ENCODE peak calls at places on chromosomes 11 and 22, in ten cellular contexts. One of them, this sample, is unnamed.

GRCh38 chr11:120326228-120326627 is 1.1 kb downstream of the TLCD5 start:
- DNase-seq in caudate nucleus: no peak
- DNase-seq in IMR-90: peak
- DNase-seq in posterior cingulate gyrus: no peak
- DNase-seq in stimulated activated CD8-positive, alpha-beta memory T cell treated with anti-CD3 and anti-CD28 coated beads, Interleukin-15, amount 100 ng/mL, for 24 hours: no peak
- DNase-seq in NCI-H446 treated with DMSO at 0.1 percent for 48 hours: no peak
- DNase-seq in colonic mucosa: no peak
- DNase-seq in neural crest cell: no peak
- DNase-seq in iPS DF 6.9: no peak
- DNase-seq in stimulated activated CD4-positive, alpha-beta T cell treated with anti-CD3 and anti-CD28 coated beads, Interleukin-4, amount 100 ng/mL, for 48 hours: no peak
- DNase-seq in this sample: peak

GRCh38 chr11:95767498-95767897 is 22.1 kb downstream of the FAM76B start:
- DNase-seq in iPS DF 6.9: no peak
- DNase-seq in neural crest cell: no peak
- DNase-seq in colonic mucosa: no peak
- DNase-seq in IMR-90: peak
- DNase-seq in stimulated activated CD8-positive, alpha-beta memory T cell treated with anti-CD3 and anti-CD28 coated beads, Interleukin-15, amount 100 ng/mL, for 24 hours: no peak
- DNase-seq in NCI-H446 treated with DMSO at 0.1 percent for 48 hours: no peak
- DNase-seq in caudate nucleus: no peak
- DNase-seq in stimulated activated CD4-positive, alpha-beta T cell treated with anti-CD3 and anti-CD28 coated beads, Interleukin-4, amount 100 ng/mL, for 48 hours: no peak
- DNase-seq in posterior cingulate gyrus: no peak
- DNase-seq in this sample: peak

GRCh38 chr22:21022955-21023614 is 8.1 kb downstream of the P2RX6 start:
- DNase-seq in neural crest cell: no peak
- DNase-seq in caudate nucleus: no peak
- DNase-seq in NCI-H446 treated with DMSO at 0.1 percent for 48 hours: no peak
- DNase-seq in colonic mucosa: no peak
- DNase-seq in stimulated activated CD8-positive, alpha-beta memory T cell treated with anti-CD3 and anti-CD28 coated beads, Interleukin-15, amount 100 ng/mL, for 24 hours: no peak
- DNase-seq in iPS DF 6.9: no peak
- DNase-seq in posterior cingulate gyrus: no peak
- DNase-seq in IMR-90: no peak
- DNase-seq in stimulated activated CD4-positive, alpha-beta T cell treated with anti-CD3 and anti-CD28 coated beads, Interleukin-4, amount 100 ng/mL, for 48 hours: no peak
- DNase-seq in this sample: no peak

GRCh38 chr11:47714554-47715081 is 551 bp downstream of the AGBL2 start:
- DNase-seq in colonic mucosa: peak
- DNase-seq in stimulated activated CD8-positive, alpha-beta memory T cell treated with anti-CD3 and anti-CD28 coated beads, Interleukin-15, amount 100 ng/mL, for 24 hours: no peak
- DNase-seq in caudate nucleus: peak
- DNase-seq in NCI-H446 treated with DMSO at 0.1 percent for 48 hours: no peak
- DNase-seq in IMR-90: no peak
- DNase-seq in neural crest cell: no peak
- DNase-seq in iPS DF 6.9: no peak
- DNase-seq in stimulated activated CD4-positive, alpha-beta T cell treated with anti-CD3 and anti-CD28 coated beads, Interleukin-4, amount 100 ng/mL, for 48 hours: no peak
- DNase-seq in posterior cingulate gyrus: no peak
- DNase-seq in this sample: peak

GRCh38 chr11:1391165-1392010 is 1.7 kb downstream of the BRSK2 start:
- DNase-seq in NCI-H446 treated with DMSO at 0.1 percent for 48 hours: peak
- DNase-seq in stimulated activated CD4-positive, alpha-beta T cell treated with anti-CD3 and anti-CD28 coated beads, Interleukin-4, amount 100 ng/mL, for 48 hours: no peak
- DNase-seq in IMR-90: no peak
- DNase-seq in caudate nucleus: peak
- DNase-seq in iPS DF 6.9: no peak
- DNase-seq in stimulated activated CD8-positive, alpha-beta memory T cell treated with anti-CD3 and anti-CD28 coated beads, Interleukin-15, amount 100 ng/mL, for 24 hours: no peak
- DNase-seq in neural crest cell: peak
- DNase-seq in colonic mucosa: no peak
- DNase-seq in posterior cingulate gyrus: peak
- DNase-seq in this sample: no peak

GRCh38 chr11:26948881-26949280 is 45.0 kb upstream of the FIBIN start:
- DNase-seq in NCI-H446 treated with DMSO at 0.1 percent for 48 hours: no peak
- DNase-seq in colonic mucosa: no peak
- DNase-seq in stimulated activated CD8-positive, alpha-beta memory T cell treated with anti-CD3 and anti-CD28 coated beads, Interleukin-15, amount 100 ng/mL, for 24 hours: no peak
- DNase-seq in neural crest cell: no peak
- DNase-seq in caudate nucleus: no peak
- DNase-seq in posterior cingulate gyrus: no peak
- DNase-seq in stimulated activated CD4-positive, alpha-beta T cell treated with anti-CD3 and anti-CD28 coated beads, Interleukin-4, amount 100 ng/mL, for 48 hours: no peak
- DNase-seq in IMR-90: peak
- DNase-seq in iPS DF 6.9: no peak
- DNase-seq in this sample: peak

GRCh38 chr11:67270256-67271211 is 4.3 kb downstream of the GRK2 start:
- DNase-seq in stimulated activated CD8-positive, alpha-beta memory T cell treated with anti-CD3 and anti-CD28 coated beads, Interleukin-15, amount 100 ng/mL, for 24 hours: no peak
- DNase-seq in NCI-H446 treated with DMSO at 0.1 percent for 48 hours: no peak
- DNase-seq in posterior cingulate gyrus: no peak
- DNase-seq in neural crest cell: no peak
- DNase-seq in IMR-90: no peak
- DNase-seq in iPS DF 6.9: no peak
- DNase-seq in stimulated activated CD4-positive, alpha-beta T cell treated with anti-CD3 and anti-CD28 coated beads, Interleukin-4, amount 100 ng/mL, for 48 hours: no peak
- DNase-seq in caudate nucleus: peak
- DNase-seq in colonic mucosa: peak
- DNase-seq in this sample: peak

GRCh38 chr11:64156235-64157011 is 9.5 kb downstream of the MACROD1 start:
- DNase-seq in NCI-H446 treated with DMSO at 0.1 percent for 48 hours: no peak
- DNase-seq in caudate nucleus: peak
- DNase-seq in neural crest cell: no peak
- DNase-seq in IMR-90: no peak
- DNase-seq in iPS DF 6.9: no peak
- DNase-seq in stimulated activated CD8-positive, alpha-beta memory T cell treated with anti-CD3 and anti-CD28 coated beads, Interleukin-15, amount 100 ng/mL, for 24 hours: no peak
- DNase-seq in stimulated activated CD4-positive, alpha-beta T cell treated with anti-CD3 and anti-CD28 coated beads, Interleukin-4, amount 100 ng/mL, for 48 hours: no peak
- DNase-seq in colonic mucosa: no peak
- DNase-seq in posterior cingulate gyrus: no peak
- DNase-seq in this sample: no peak

GRCh38 chr11:67483901-67484665 is 1.3 kb downstream of the AIP start:
- DNase-seq in NCI-H446 treated with DMSO at 0.1 percent for 48 hours: no peak
- DNase-seq in caudate nucleus: no peak
- DNase-seq in neural crest cell: no peak
- DNase-seq in posterior cingulate gyrus: no peak
- DNase-seq in colonic mucosa: peak
- DNase-seq in IMR-90: no peak
- DNase-seq in stimulated activated CD8-positive, alpha-beta memory T cell treated with anti-CD3 and anti-CD28 coated beads, Interleukin-15, amount 100 ng/mL, for 24 hours: no peak
- DNase-seq in stimulated activated CD4-positive, alpha-beta T cell treated with anti-CD3 and anti-CD28 coated beads, Interleukin-4, amount 100 ng/mL, for 48 hours: no peak
- DNase-seq in iPS DF 6.9: no peak
- DNase-seq in this sample: no peak

GRCh38 chr11:3926458-3927095 is 71.1 kb downstream of the STIM1 start:
- DNase-seq in IMR-90: peak
- DNase-seq in caudate nucleus: no peak
- DNase-seq in stimulated activated CD8-positive, alpha-beta memory T cell treated with anti-CD3 and anti-CD28 coated beads, Interleukin-15, amount 100 ng/mL, for 24 hours: no peak
- DNase-seq in NCI-H446 treated with DMSO at 0.1 percent for 48 hours: no peak
- DNase-seq in iPS DF 6.9: no peak
- DNase-seq in neural crest cell: no peak
- DNase-seq in posterior cingulate gyrus: no peak
- DNase-seq in stimulated activated CD4-positive, alpha-beta T cell treated with anti-CD3 and anti-CD28 coated beads, Interleukin-4, amount 100 ng/mL, for 48 hours: no peak
- DNase-seq in colonic mucosa: no peak
- DNase-seq in this sample: no peak

GRCh38 chr11:35352107-35352888 is 67.1 kb downstream of the SLC1A2 start:
- DNase-seq in IMR-90: peak
- DNase-seq in neural crest cell: no peak
- DNase-seq in iPS DF 6.9: no peak
- DNase-seq in colonic mucosa: no peak
- DNase-seq in caudate nucleus: no peak
- DNase-seq in posterior cingulate gyrus: no peak
- DNase-seq in NCI-H446 treated with DMSO at 0.1 percent for 48 hours: no peak
- DNase-seq in stimulated activated CD8-positive, alpha-beta memory T cell treated with anti-CD3 and anti-CD28 coated beads, Interleukin-15, amount 100 ng/mL, for 24 hours: no peak
- DNase-seq in stimulated activated CD4-positive, alpha-beta T cell treated with anti-CD3 and anti-CD28 coated beads, Interleukin-4, amount 100 ng/mL, for 48 hours: no peak
- DNase-seq in this sample: peak

GRCh38 chr11:121255473-121256125 is 37.0 kb upstream of the SC5D start:
- DNase-seq in NCI-H446 treated with DMSO at 0.1 percent for 48 hours: no peak
- DNase-seq in stimulated activated CD4-positive, alpha-beta T cell treated with anti-CD3 and anti-CD28 coated beads, Interleukin-4, amount 100 ng/mL, for 48 hours: no peak
- DNase-seq in posterior cingulate gyrus: no peak
- DNase-seq in neural crest cell: no peak
- DNase-seq in iPS DF 6.9: no peak
- DNase-seq in colonic mucosa: no peak
- DNase-seq in IMR-90: no peak
- DNase-seq in stimulated activated CD8-positive, alpha-beta memory T cell treated with anti-CD3 and anti-CD28 coated beads, Interleukin-15, amount 100 ng/mL, for 24 hours: no peak
- DNase-seq in caudate nucleus: no peak
- DNase-seq in this sample: no peak

GRCh38 chr22:19817561-19818263 is 37.0 kb downstream of the GNB1L start:
- DNase-seq in iPS DF 6.9: no peak
- DNase-seq in stimulated activated CD8-positive, alpha-beta memory T cell treated with anti-CD3 and anti-CD28 coated beads, Interleukin-15, amount 100 ng/mL, for 24 hours: no peak
- DNase-seq in IMR-90: no peak
- DNase-seq in posterior cingulate gyrus: no peak
- DNase-seq in neural crest cell: no peak
- DNase-seq in caudate nucleus: no peak
- DNase-seq in colonic mucosa: no peak
- DNase-seq in stimulated activated CD4-positive, alpha-beta T cell treated with anti-CD3 and anti-CD28 coated beads, Interleukin-4, amount 100 ng/mL, for 48 hours: no peak
- DNase-seq in NCI-H446 treated with DMSO at 0.1 percent for 48 hours: no peak
- DNase-seq in this sample: no peak

GRCh38 chr22:48318575-48319320 is 1508.9 kb downstream of the BRD1 start:
- DNase-seq in iPS DF 6.9: no peak
- DNase-seq in IMR-90: no peak
- DNase-seq in caudate nucleus: no peak
- DNase-seq in NCI-H446 treated with DMSO at 0.1 percent for 48 hours: no peak
- DNase-seq in posterior cingulate gyrus: peak
- DNase-seq in neural crest cell: no peak
- DNase-seq in stimulated activated CD4-positive, alpha-beta T cell treated with anti-CD3 and anti-CD28 coated beads, Interleukin-4, amount 100 ng/mL, for 48 hours: no peak
- DNase-seq in stimulated activated CD8-positive, alpha-beta memory T cell treated with anti-CD3 and anti-CD28 coated beads, Interleukin-15, amount 100 ng/mL, for 24 hours: no peak
- DNase-seq in colonic mucosa: no peak
- DNase-seq in this sample: no peak

GRCh38 chr22:38860291-38861169 is 11.5 kb downstream of the CBX6 start:
- DNase-seq in colonic mucosa: no peak
- DNase-seq in stimulated activated CD8-positive, alpha-beta memory T cell treated with anti-CD3 and anti-CD28 coated beads, Interleukin-15, amount 100 ng/mL, for 24 hours: no peak
- DNase-seq in posterior cingulate gyrus: no peak
- DNase-seq in NCI-H446 treated with DMSO at 0.1 percent for 48 hours: no peak
- DNase-seq in IMR-90: no peak
- DNase-seq in caudate nucleus: no peak
- DNase-seq in neural crest cell: no peak
- DNase-seq in stimulated activated CD4-positive, alpha-beta T cell treated with anti-CD3 and anti-CD28 coated beads, Interleukin-4, amount 100 ng/mL, for 48 hours: no peak
- DNase-seq in iPS DF 6.9: no peak
- DNase-seq in this sample: no peak

GRCh38 chr22:25827415-25827814 is 85.4 kb downstream of the MYO18B start:
- DNase-seq in NCI-H446 treated with DMSO at 0.1 percent for 48 hours: no peak
- DNase-seq in posterior cingulate gyrus: peak
- DNase-seq in caudate nucleus: no peak
- DNase-seq in stimulated activated CD8-positive, alpha-beta memory T cell treated with anti-CD3 and anti-CD28 coated beads, Interleukin-15, amount 100 ng/mL, for 24 hours: no peak
- DNase-seq in stimulated activated CD4-positive, alpha-beta T cell treated with anti-CD3 and anti-CD28 coated beads, Interleukin-4, amount 100 ng/mL, for 48 hours: no peak
- DNase-seq in iPS DF 6.9: no peak
- DNase-seq in colonic mucosa: no peak
- DNase-seq in IMR-90: no peak
- DNase-seq in neural crest cell: no peak
- DNase-seq in this sample: no peak

GRCh38 chr11:9821008-9821752 is 157.3 kb downstream of the SWAP70 start:
- DNase-seq in NCI-H446 treated with DMSO at 0.1 percent for 48 hours: no peak
- DNase-seq in IMR-90: no peak
- DNase-seq in stimulated activated CD8-positive, alpha-beta memory T cell treated with anti-CD3 and anti-CD28 coated beads, Interleukin-15, amount 100 ng/mL, for 24 hours: no peak
- DNase-seq in colonic mucosa: no peak
- DNase-seq in neural crest cell: no peak
- DNase-seq in stimulated activated CD4-positive, alpha-beta T cell treated with anti-CD3 and anti-CD28 coated beads, Interleukin-4, amount 100 ng/mL, for 48 hours: no peak
- DNase-seq in iPS DF 6.9: no peak
- DNase-seq in caudate nucleus: no peak
- DNase-seq in posterior cingulate gyrus: no peak
- DNase-seq in this sample: no peak

GRCh38 chr11:28393348-28393747 is 285.2 kb downstream of the METTL15 start:
- DNase-seq in caudate nucleus: no peak
- DNase-seq in IMR-90: no peak
- DNase-seq in stimulated activated CD8-positive, alpha-beta memory T cell treated with anti-CD3 and anti-CD28 coated beads, Interleukin-15, amount 100 ng/mL, for 24 hours: no peak
- DNase-seq in stimulated activated CD4-positive, alpha-beta T cell treated with anti-CD3 and anti-CD28 coated beads, Interleukin-4, amount 100 ng/mL, for 48 hours: no peak
- DNase-seq in NCI-H446 treated with DMSO at 0.1 percent for 48 hours: no peak
- DNase-seq in neural crest cell: no peak
- DNase-seq in iPS DF 6.9: no peak
- DNase-seq in colonic mucosa: no peak
- DNase-seq in posterior cingulate gyrus: no peak
- DNase-seq in this sample: no peak

GRCh38 chr11:3056296-3057068 is 741 bp downstream of the CARS1 start:
- DNase-seq in IMR-90: no peak
- DNase-seq in neural crest cell: no peak
- DNase-seq in posterior cingulate gyrus: no peak
- DNase-seq in stimulated activated CD4-positive, alpha-beta T cell treated with anti-CD3 and anti-CD28 coated beads, Interleukin-4, amount 100 ng/mL, for 48 hours: peak
- DNase-seq in NCI-H446 treated with DMSO at 0.1 percent for 48 hours: no peak
- DNase-seq in stimulated activated CD8-positive, alpha-beta memory T cell treated with anti-CD3 and anti-CD28 coated beads, Interleukin-15, amount 100 ng/mL, for 24 hours: no peak
- DNase-seq in caudate nucleus: no peak
- DNase-seq in iPS DF 6.9: no peak
- DNase-seq in colonic mucosa: peak
- DNase-seq in this sample: peak

GRCh38 chr22:48702573-48703264 is 1125.0 kb downstream of the BRD1 start:
- DNase-seq in NCI-H446 treated with DMSO at 0.1 percent for 48 hours: no peak
- DNase-seq in IMR-90: no peak
- DNase-seq in iPS DF 6.9: no peak
- DNase-seq in posterior cingulate gyrus: peak
- DNase-seq in colonic mucosa: no peak
- DNase-seq in caudate nucleus: no peak
- DNase-seq in neural crest cell: peak
- DNase-seq in stimulated activated CD8-positive, alpha-beta memory T cell treated with anti-CD3 and anti-CD28 coated beads, Interleukin-15, amount 100 ng/mL, for 24 hours: no peak
- DNase-seq in stimulated activated CD4-positive, alpha-beta T cell treated with anti-CD3 and anti-CD28 coated beads, Interleukin-4, amount 100 ng/mL, for 48 hours: no peak
- DNase-seq in this sample: no peak

GRCh38 chr11:111698852-111699559 is 67.2 kb downstream of the PPP2R1B start:
- DNase-seq in NCI-H446 treated with DMSO at 0.1 percent for 48 hours: no peak
- DNase-seq in iPS DF 6.9: no peak
- DNase-seq in stimulated activated CD4-positive, alpha-beta T cell treated with anti-CD3 and anti-CD28 coated beads, Interleukin-4, amount 100 ng/mL, for 48 hours: no peak
- DNase-seq in posterior cingulate gyrus: no peak
- DNase-seq in colonic mucosa: no peak
- DNase-seq in stimulated activated CD8-positive, alpha-beta memory T cell treated with anti-CD3 and anti-CD28 coated beads, Interleukin-15, amount 100 ng/mL, for 24 hours: no peak
- DNase-seq in neural crest cell: no peak
- DNase-seq in caudate nucleus: no peak
- DNase-seq in IMR-90: peak
- DNase-seq in this sample: peak

GRCh38 chr11:77102246-77103210 is at the start of gene OMP:
- DNase-seq in caudate nucleus: no peak
- DNase-seq in stimulated activated CD4-positive, alpha-beta T cell treated with anti-CD3 and anti-CD28 coated beads, Interleukin-4, amount 100 ng/mL, for 48 hours: no peak
- DNase-seq in iPS DF 6.9: no peak
- DNase-seq in neural crest cell: no peak
- DNase-seq in NCI-H446 treated with DMSO at 0.1 percent for 48 hours: no peak
- DNase-seq in stimulated activated CD8-positive, alpha-beta memory T cell treated with anti-CD3 and anti-CD28 coated beads, Interleukin-15, amount 100 ng/mL, for 24 hours: no peak
- DNase-seq in posterior cingulate gyrus: no peak
- DNase-seq in IMR-90: no peak
- DNase-seq in colonic mucosa: no peak
- DNase-seq in this sample: no peak

GRCh38 chr11:3132831-3133455 is 32.2 kb downstream of the OSBPL5 start:
- DNase-seq in stimulated activated CD8-positive, alpha-beta memory T cell treated with anti-CD3 and anti-CD28 coated beads, Interleukin-15, amount 100 ng/mL, for 24 hours: no peak
- DNase-seq in NCI-H446 treated with DMSO at 0.1 percent for 48 hours: no peak
- DNase-seq in iPS DF 6.9: no peak
- DNase-seq in neural crest cell: no peak
- DNase-seq in stimulated activated CD4-positive, alpha-beta T cell treated with anti-CD3 and anti-CD28 coated beads, Interleukin-4, amount 100 ng/mL, for 48 hours: no peak
- DNase-seq in caudate nucleus: no peak
- DNase-seq in posterior cingulate gyrus: no peak
- DNase-seq in colonic mucosa: no peak
- DNase-seq in IMR-90: no peak
- DNase-seq in this sample: no peak

GRCh38 chr11:127070808-127071207 is 70.2 kb upstream of the KIRREL3 start:
- DNase-seq in posterior cingulate gyrus: no peak
- DNase-seq in caudate nucleus: no peak
- DNase-seq in colonic mucosa: no peak
- DNase-seq in stimulated activated CD4-positive, alpha-beta T cell treated with anti-CD3 and anti-CD28 coated beads, Interleukin-4, amount 100 ng/mL, for 48 hours: no peak
- DNase-seq in IMR-90: no peak
- DNase-seq in neural crest cell: no peak
- DNase-seq in stimulated activated CD8-positive, alpha-beta memory T cell treated with anti-CD3 and anti-CD28 coated beads, Interleukin-15, amount 100 ng/mL, for 24 hours: no peak
- DNase-seq in iPS DF 6.9: no peak
- DNase-seq in NCI-H446 treated with DMSO at 0.1 percent for 48 hours: no peak
- DNase-seq in this sample: no peak

GRCh38 chr22:17980638-17981051 is 43.7 kb downstream of the MICAL3 start:
- DNase-seq in stimulated activated CD4-positive, alpha-beta T cell treated with anti-CD3 and anti-CD28 coated beads, Interleukin-4, amount 100 ng/mL, for 48 hours: no peak
- DNase-seq in colonic mucosa: peak
- DNase-seq in neural crest cell: no peak
- DNase-seq in caudate nucleus: no peak
- DNase-seq in stimulated activated CD8-positive, alpha-beta memory T cell treated with anti-CD3 and anti-CD28 coated beads, Interleukin-15, amount 100 ng/mL, for 24 hours: no peak
- DNase-seq in IMR-90: peak
- DNase-seq in iPS DF 6.9: no peak
- DNase-seq in posterior cingulate gyrus: no peak
- DNase-seq in NCI-H446 treated with DMSO at 0.1 percent for 48 hours: no peak
- DNase-seq in this sample: peak

GRCh38 chr22:30649430-30650007 is 13.9 kb downstream of the SLC35E4 start:
- DNase-seq in colonic mucosa: peak
- DNase-seq in iPS DF 6.9: no peak
- DNase-seq in IMR-90: peak
- DNase-seq in neural crest cell: no peak
- DNase-seq in stimulated activated CD8-positive, alpha-beta memory T cell treated with anti-CD3 and anti-CD28 coated beads, Interleukin-15, amount 100 ng/mL, for 24 hours: peak
- DNase-seq in posterior cingulate gyrus: no peak
- DNase-seq in caudate nucleus: no peak
- DNase-seq in stimulated activated CD4-positive, alpha-beta T cell treated with anti-CD3 and anti-CD28 coated beads, Interleukin-4, amount 100 ng/mL, for 48 hours: peak
- DNase-seq in NCI-H446 treated with DMSO at 0.1 percent for 48 hours: no peak
- DNase-seq in this sample: peak

GRCh38 chr11:118277312-118277711 is 13.2 kb upstream of the MPZL2 start:
- DNase-seq in colonic mucosa: no peak
- DNase-seq in IMR-90: peak
- DNase-seq in stimulated activated CD4-positive, alpha-beta T cell treated with anti-CD3 and anti-CD28 coated beads, Interleukin-4, amount 100 ng/mL, for 48 hours: no peak
- DNase-seq in posterior cingulate gyrus: no peak
- DNase-seq in NCI-H446 treated with DMSO at 0.1 percent for 48 hours: no peak
- DNase-seq in stimulated activated CD8-positive, alpha-beta memory T cell treated with anti-CD3 and anti-CD28 coated beads, Interleukin-15, amount 100 ng/mL, for 24 hours: no peak
- DNase-seq in neural crest cell: no peak
- DNase-seq in iPS DF 6.9: no peak
- DNase-seq in caudate nucleus: no peak
- DNase-seq in this sample: peak

GRCh38 chr22:29628982-29629381 is 25.5 kb downstream of the NF2 start:
- DNase-seq in IMR-90: no peak
- DNase-seq in colonic mucosa: no peak
- DNase-seq in stimulated activated CD8-positive, alpha-beta memory T cell treated with anti-CD3 and anti-CD28 coated beads, Interleukin-15, amount 100 ng/mL, for 24 hours: no peak
- DNase-seq in iPS DF 6.9: no peak
- DNase-seq in caudate nucleus: no peak
- DNase-seq in NCI-H446 treated with DMSO at 0.1 percent for 48 hours: no peak
- DNase-seq in neural crest cell: no peak
- DNase-seq in stimulated activated CD4-positive, alpha-beta T cell treated with anti-CD3 and anti-CD28 coated beads, Interleukin-4, amount 100 ng/mL, for 48 hours: no peak
- DNase-seq in posterior cingulate gyrus: no peak
- DNase-seq in this sample: no peak

This sample was measured in cardiac fibroblast.